ENCODE peak calls at places on chromosome 1, in seven cellular contexts. One of them, this sample, is unnamed.

GRCh38 chr1:245160288-245160687 is 5.5 kb downstream of the KIF26B start:
- DNase-seq in thyroid gland: no peak
- DNase-seq in body of pancreas: peak; percentile 41
- DNase-seq in uterus: no peak
- DNase-seq in HepG2: no peak
- DNase-seq in GM12878: no peak
- DNase-seq in breast epithelium: no peak
- DNase-seq in this sample: no peak

GRCh38 chr1:938088-938683 is 14.5 kb downstream of the SAMD11 start:
- DNase-seq in thyroid gland: peak; percentile 41
- DNase-seq in body of pancreas: peak; percentile 76
- DNase-seq in uterus: peak; percentile 52
- DNase-seq in HepG2: peak; percentile 29
- DNase-seq in GM12878: no peak
- DNase-seq in breast epithelium: peak; percentile 70
- DNase-seq in this sample: peak; percentile 88

GRCh38 chr1:93820554-93821411 is 58.2 kb downstream of the DNTTIP2 start:
- DNase-seq in thyroid gland: no peak
- DNase-seq in body of pancreas: no peak
- DNase-seq in uterus: no peak
- DNase-seq in HepG2: no peak
- DNase-seq in GM12878: no peak
- DNase-seq in breast epithelium: no peak
- DNase-seq in this sample: no peak

GRCh38 chr1:154821083-154821482 is 49.0 kb downstream of the KCNN3 start:
- DNase-seq in thyroid gland: no peak
- DNase-seq in body of pancreas: peak; percentile 29
- DNase-seq in uterus: peak; percentile 86
- DNase-seq in HepG2: no peak
- DNase-seq in GM12878: no peak
- DNase-seq in breast epithelium: no peak
- DNase-seq in this sample: no peak

GRCh38 chr1:41666991-41667631 is 182.6 kb upstream of the EDN2 start:
- DNase-seq in thyroid gland: peak; percentile 16
- DNase-seq in body of pancreas: peak; percentile 67
- DNase-seq in uterus: no peak
- DNase-seq in HepG2: no peak
- DNase-seq in GM12878: peak; percentile 53
- DNase-seq in breast epithelium: no peak
- DNase-seq in this sample: no peak

GRCh38 chr1:147539122-147539575 is 2.2 kb upstream of the BCL9 start:
- DNase-seq in thyroid gland: peak; percentile 78
- DNase-seq in body of pancreas: peak; percentile 18
- DNase-seq in uterus: peak; percentile 83
- DNase-seq in HepG2: peak; percentile 77
- DNase-seq in GM12878: no peak
- DNase-seq in breast epithelium: no peak
- DNase-seq in this sample: peak; percentile 44

GRCh38 chr1:212315907-212316306 is 30.7 kb downstream of the PPP2R5A start:
- DNase-seq in thyroid gland: peak; percentile 11
- DNase-seq in body of pancreas: peak; percentile 18
- DNase-seq in uterus: no peak
- DNase-seq in HepG2: peak; percentile 7
- DNase-seq in GM12878: no peak
- DNase-seq in breast epithelium: no peak
- DNase-seq in this sample: no peak

GRCh38 chr1:7613106-7613850 is 157.8 kb upstream of the VAMP3 start:
- DNase-seq in thyroid gland: no peak
- DNase-seq in body of pancreas: no peak
- DNase-seq in uterus: no peak
- DNase-seq in HepG2: no peak
- DNase-seq in GM12878: no peak
- DNase-seq in breast epithelium: no peak
- DNase-seq in this sample: no peak

GRCh38 chr1:98546319-98546718 is 115.2 kb upstream of the SNX7 start:
- DNase-seq in thyroid gland: no peak
- DNase-seq in body of pancreas: no peak
- DNase-seq in uterus: no peak
- DNase-seq in HepG2: no peak
- DNase-seq in GM12878: no peak
- DNase-seq in breast epithelium: no peak
- DNase-seq in this sample: no peak

GRCh38 chr1:14543191-14543849 is 55.2 kb upstream of the KAZN start:
- DNase-seq in thyroid gland: peak; percentile 45
- DNase-seq in body of pancreas: no peak
- DNase-seq in uterus: no peak
- DNase-seq in HepG2: no peak
- DNase-seq in GM12878: no peak
- DNase-seq in breast epithelium: no peak
- DNase-seq in this sample: no peak

GRCh38 chr1:12454406-12455391 is 163.3 kb downstream of the DHRS3 start:
- DNase-seq in thyroid gland: peak; percentile 70
- DNase-seq in body of pancreas: peak; percentile 30
- DNase-seq in uterus: peak; percentile 42
- DNase-seq in HepG2: no peak
- DNase-seq in GM12878: no peak
- DNase-seq in breast epithelium: no peak
- DNase-seq in this sample: no peak

GRCh38 chr1:92446546-92446945 is 40.2 kb downstream of the GFI1 start:
- DNase-seq in thyroid gland: no peak
- DNase-seq in body of pancreas: no peak
- DNase-seq in uterus: no peak
- DNase-seq in HepG2: no peak
- DNase-seq in GM12878: no peak
- DNase-seq in breast epithelium: no peak
- DNase-seq in this sample: no peak

GRCh38 chr1:52056110-52056936 is at the start of gene BTF3L4:
- DNase-seq in thyroid gland: peak; percentile 98
- DNase-seq in body of pancreas: peak; percentile 96
- DNase-seq in uterus: peak; percentile 94
- DNase-seq in HepG2: peak; percentile 91
- DNase-seq in GM12878: peak; percentile 66
- DNase-seq in breast epithelium: peak; percentile 95
- DNase-seq in this sample: peak; percentile 80

GRCh38 chr1:62131093-62131725 is 63.4 kb upstream of the L1TD1 start:
- DNase-seq in thyroid gland: peak; percentile 28
- DNase-seq in body of pancreas: peak; percentile 36
- DNase-seq in uterus: no peak
- DNase-seq in HepG2: peak; percentile 50
- DNase-seq in GM12878: no peak
- DNase-seq in breast epithelium: no peak
- DNase-seq in this sample: peak; percentile 50

GRCh38 chr1:55127827-55128343 is 87.3 kb downstream of the USP24 start:
- DNase-seq in thyroid gland: no peak
- DNase-seq in body of pancreas: no peak
- DNase-seq in uterus: no peak
- DNase-seq in HepG2: no peak
- DNase-seq in GM12878: peak; percentile 20
- DNase-seq in breast epithelium: no peak
- DNase-seq in this sample: no peak

GRCh38 chr1:248140846-248141245 is 4.1 kb upstream of the OR2M5 start:
- DNase-seq in thyroid gland: no peak
- DNase-seq in body of pancreas: no peak
- DNase-seq in uterus: no peak
- DNase-seq in HepG2: no peak
- DNase-seq in GM12878: no peak
- DNase-seq in breast epithelium: no peak
- DNase-seq in this sample: no peak
- TF ChIP-seq POLR2A in thyroid gland: no peak
- TF ChIP-seq POLR2A in body of pancreas: no peak
- TF ChIP-seq POLR2A in uterus: no peak
- TF ChIP-seq POLR2A in HepG2: no peak
- TF ChIP-seq POLR2A in GM12878: no peak
- TF ChIP-seq POLR2A in breast epithelium: no peak
- TF ChIP-seq POLR2A in this sample: no peak

GRCh38 chr1:184503221-184503749 is 116.5 kb downstream of the C1orf21 start:
- DNase-seq in thyroid gland: no peak
- DNase-seq in body of pancreas: no peak
- DNase-seq in uterus: no peak
- DNase-seq in HepG2: no peak
- DNase-seq in GM12878: no peak
- DNase-seq in breast epithelium: no peak
- DNase-seq in this sample: no peak

GRCh38 chr1:184502154-184502553 is 115.3 kb downstream of the C1orf21 start:
- DNase-seq in thyroid gland: no peak
- DNase-seq in body of pancreas: no peak
- DNase-seq in uterus: no peak
- DNase-seq in HepG2: no peak
- DNase-seq in GM12878: no peak
- DNase-seq in breast epithelium: no peak
- DNase-seq in this sample: no peak

GRCh38 chr1:184506501-184506900 is 119.7 kb downstream of the C1orf21 start:
- DNase-seq in thyroid gland: no peak
- DNase-seq in body of pancreas: no peak
- DNase-seq in uterus: no peak
- DNase-seq in HepG2: no peak
- DNase-seq in GM12878: no peak
- DNase-seq in breast epithelium: no peak
- DNase-seq in this sample: no peak

GRCh38 chr1:184504695-184505338 is 118.0 kb downstream of the C1orf21 start:
- DNase-seq in thyroid gland: no peak
- DNase-seq in body of pancreas: no peak
- DNase-seq in uterus: no peak
- DNase-seq in HepG2: no peak
- DNase-seq in GM12878: no peak
- DNase-seq in breast epithelium: no peak
- DNase-seq in this sample: no peak

DNA sequence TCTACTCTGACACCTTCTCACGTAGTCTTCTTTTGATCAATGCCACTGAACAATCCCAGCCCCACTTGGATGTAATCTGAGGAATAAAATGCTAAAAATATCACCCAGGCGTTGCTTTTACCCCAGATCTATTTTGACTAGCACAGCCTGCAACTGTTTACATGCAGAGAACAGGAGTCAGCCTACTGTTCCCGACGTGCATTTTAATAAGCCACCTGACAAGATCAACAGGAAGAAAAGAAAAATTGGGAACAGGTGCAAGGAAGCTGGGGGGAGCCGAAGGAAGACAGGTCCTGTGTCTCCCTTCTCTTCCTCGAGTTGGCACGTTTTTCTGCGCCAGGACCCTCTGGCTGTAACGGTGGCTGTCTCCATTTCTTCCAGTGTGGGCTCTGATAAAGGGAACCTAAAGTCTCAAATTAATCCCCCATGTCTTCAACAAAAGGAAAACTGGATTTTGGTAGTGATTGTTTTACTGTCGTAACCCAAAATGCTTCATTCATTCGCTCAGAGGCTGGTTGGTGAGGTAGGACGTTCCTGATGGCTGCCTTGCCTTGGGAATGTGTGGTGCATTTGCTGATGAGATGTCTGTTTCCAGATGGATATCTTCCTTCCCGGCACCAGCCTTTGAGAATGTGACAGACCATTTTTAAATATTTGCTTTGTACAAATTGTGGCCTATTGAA is 117.3 kb downstream of the C1orf21 start:
- DNase-seq in thyroid gland: no peak
- DNase-seq in body of pancreas: no peak
- DNase-seq in uterus: no peak
- DNase-seq in HepG2: no peak
- DNase-seq in GM12878: no peak
- DNase-seq in breast epithelium: no peak
- DNase-seq in this sample: no peak
- TF ChIP-seq POLR2A in thyroid gland: no peak
- TF ChIP-seq POLR2A in body of pancreas: no peak
- TF ChIP-seq POLR2A in uterus: no peak
- TF ChIP-seq POLR2A in HepG2: no peak
- TF ChIP-seq POLR2A in GM12878: no peak
- TF ChIP-seq POLR2A in breast epithelium: no peak
- TF ChIP-seq POLR2A in this sample: no peak

DNA sequence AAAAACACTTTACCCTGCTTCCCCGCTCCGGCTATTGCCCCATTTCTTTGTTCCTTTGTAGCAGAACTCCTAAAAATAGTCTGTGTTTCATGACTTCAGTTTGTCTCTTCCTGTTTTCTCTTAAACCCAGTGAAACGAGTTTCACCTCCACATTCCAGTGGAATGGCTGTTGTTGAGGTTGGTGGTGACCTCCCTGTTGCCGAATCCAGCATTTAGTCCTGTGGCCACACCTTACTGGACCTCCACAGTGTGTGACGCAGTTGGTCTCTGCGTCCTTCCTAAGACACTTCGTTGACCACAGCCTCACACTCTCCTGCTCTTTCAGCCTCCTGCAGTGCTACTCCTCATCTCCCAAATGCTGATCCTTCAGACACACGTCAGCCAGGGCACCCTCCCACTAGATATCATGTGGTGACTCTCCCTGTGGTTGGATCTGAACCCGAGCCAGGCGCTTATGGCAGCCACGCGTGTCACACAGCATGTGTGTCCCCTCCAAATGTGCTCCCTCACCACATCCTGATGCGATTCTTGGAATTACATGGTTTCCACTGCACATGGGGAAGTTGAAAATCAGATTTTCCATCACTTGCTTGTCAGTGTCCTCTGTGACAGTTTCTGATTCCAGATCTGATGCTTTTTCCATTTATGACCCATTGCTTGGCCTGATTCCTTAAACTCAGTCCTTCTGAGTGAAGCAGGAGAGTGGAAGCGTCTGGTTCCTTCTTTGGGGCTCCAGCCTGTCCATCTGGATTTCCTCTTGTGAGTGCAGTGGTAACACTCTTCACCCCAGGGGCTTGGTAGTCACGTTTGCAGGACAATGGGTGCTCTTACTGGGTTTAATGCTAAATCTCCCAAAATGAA is 99.1 kb upstream of the ARTN start:
- DNase-seq in thyroid gland: no peak
- DNase-seq in body of pancreas: no peak
- DNase-seq in uterus: no peak
- DNase-seq in HepG2: no peak
- DNase-seq in GM12878: no peak
- DNase-seq in breast epithelium: no peak
- DNase-seq in this sample: peak; percentile 50
- TF ChIP-seq POLR2A in thyroid gland: no peak
- TF ChIP-seq POLR2A in body of pancreas: no peak
- TF ChIP-seq POLR2A in uterus: no peak
- TF ChIP-seq POLR2A in HepG2: no peak
- TF ChIP-seq POLR2A in GM12878: no peak
- TF ChIP-seq POLR2A in breast epithelium: no peak
- TF ChIP-seq POLR2A in this sample: no peak

DNA sequence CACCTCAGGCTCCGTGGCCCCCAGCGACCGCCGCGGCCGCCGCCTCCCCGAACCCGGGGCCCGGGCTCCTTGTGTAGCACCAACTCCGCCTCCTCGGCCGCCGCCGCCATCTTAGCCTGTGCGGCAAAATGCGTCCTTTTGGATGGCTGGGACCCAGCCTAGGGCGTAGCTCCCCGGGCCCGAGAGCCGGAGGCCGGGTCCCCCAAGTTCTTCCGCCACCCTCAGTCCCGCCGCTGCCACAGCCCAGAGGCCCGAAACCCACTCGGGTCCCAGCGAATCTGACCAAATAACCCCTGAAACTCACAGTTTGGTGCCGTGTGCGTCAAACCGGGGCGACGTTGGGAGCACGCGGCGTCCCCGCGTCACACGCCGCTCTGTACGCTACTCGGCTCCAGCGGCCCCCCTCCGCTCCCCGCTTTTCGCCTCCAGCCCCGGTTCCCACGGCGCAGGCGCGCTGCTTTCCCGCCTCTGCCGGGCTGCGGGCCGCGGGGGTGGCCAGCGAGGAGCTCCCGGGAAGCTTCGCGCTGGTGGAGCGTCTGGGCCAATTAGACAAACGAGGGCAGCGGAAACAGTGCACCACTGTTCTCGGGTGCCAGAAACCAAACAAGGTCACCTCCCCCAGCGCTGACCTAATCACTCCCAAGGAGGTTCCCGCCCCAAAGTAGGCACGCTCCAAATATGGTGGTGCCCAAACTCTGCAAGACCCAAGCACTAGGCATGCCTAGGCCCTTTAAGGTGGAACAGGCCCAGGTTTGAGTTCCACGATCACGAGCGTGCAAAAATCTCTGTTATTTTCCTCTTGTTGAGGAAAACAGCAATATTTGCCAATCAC is at the start of gene ZNF644:
- DNase-seq in thyroid gland: peak; percentile 91
- DNase-seq in body of pancreas: peak; percentile 94
- DNase-seq in uterus: peak; percentile 93
- DNase-seq in HepG2: peak; percentile 92
- DNase-seq in GM12878: peak; percentile 89
- DNase-seq in breast epithelium: peak; percentile 91
- DNase-seq in this sample: peak; percentile 87
- TF ChIP-seq POLR2A in thyroid gland: peak; percentile 88
- TF ChIP-seq POLR2A in body of pancreas: peak; percentile 89
- TF ChIP-seq POLR2A in uterus: peak; percentile 71
- TF ChIP-seq POLR2A in HepG2: peak; percentile 65
- TF ChIP-seq POLR2A in GM12878: peak; percentile 90
- TF ChIP-seq POLR2A in breast epithelium: peak; percentile 84
- TF ChIP-seq POLR2A in this sample: peak; percentile 87

This sample was measured in H54.